ENCODE peak calls at places on chromosomes 3 and 15, in five cellular contexts. One of them, this sample, is unnamed.

GRCh38 chr3:123384256-123384655 is 64.6 kb downstream of the ADCY5 start:
- DNase-seq in mesenchymal stem cell: no peak
- DNase-seq in neuronal stem cell: no peak
- DNase-seq in H1: no peak
- DNase-seq in trophoblast cell: peak; percentile 92
- DNase-seq in this sample: no peak

GRCh38 chr15:66006986-66007385 is 137.7 kb downstream of the RAB11A start:
- DNase-seq in mesenchymal stem cell: peak; percentile 6
- DNase-seq in neuronal stem cell: no peak
- DNase-seq in H1: no peak
- DNase-seq in trophoblast cell: peak; percentile 48
- DNase-seq in this sample: no peak

GRCh38 chr3:126556637-126557414 is 1.9 kb downstream of the C3orf22 start:
- DNase-seq in mesenchymal stem cell: no peak
- DNase-seq in neuronal stem cell: no peak
- DNase-seq in H1: no peak
- DNase-seq in trophoblast cell: no peak
- DNase-seq in this sample: no peak

GRCh38 chr3:55662683-55663082 is 175.6 kb upstream of the WNT5A start:
- DNase-seq in mesenchymal stem cell: no peak
- DNase-seq in neuronal stem cell: no peak
- DNase-seq in H1: no peak
- DNase-seq in trophoblast cell: no peak
- DNase-seq in this sample: peak; percentile 81

GRCh38 chr15:95845862-95846515 is 484.5 kb upstream of the NR2F2 start:
- DNase-seq in mesenchymal stem cell: peak; percentile 97
- DNase-seq in neuronal stem cell: peak; percentile 93
- DNase-seq in H1: no peak
- DNase-seq in trophoblast cell: no peak
- DNase-seq in this sample: peak; percentile 81

GRCh38 chr15:42215854-42216829 is 8.0 kb upstream of the VPS39 start:
- DNase-seq in mesenchymal stem cell: no peak
- DNase-seq in neuronal stem cell: no peak
- DNase-seq in H1: no peak
- DNase-seq in trophoblast cell: no peak
- DNase-seq in this sample: no peak

GRCh38 chr15:77416954-77417353 is 3.0 kb downstream of the PEAK1 start:
- DNase-seq in mesenchymal stem cell: no peak
- DNase-seq in neuronal stem cell: no peak
- DNase-seq in H1: no peak
- DNase-seq in trophoblast cell: no peak
- DNase-seq in this sample: no peak

GRCh38 chr15:92650256-92650655 is 5.3 kb downstream of the FAM174B start:
- DNase-seq in mesenchymal stem cell: no peak
- DNase-seq in neuronal stem cell: no peak
- DNase-seq in H1: no peak
- DNase-seq in trophoblast cell: no peak
- DNase-seq in this sample: no peak

GRCh38 chr3:170726976-170727661 is 141.2 kb upstream of the SLC7A14 start:
- DNase-seq in mesenchymal stem cell: peak; percentile 92
- DNase-seq in neuronal stem cell: no peak
- DNase-seq in H1: no peak
- DNase-seq in trophoblast cell: peak; percentile 65
- DNase-seq in this sample: peak; percentile 94

GRCh38 chr3:60953406-60953805 is 297.8 kb downstream of the FHIT start:
- DNase-seq in mesenchymal stem cell: no peak
- DNase-seq in neuronal stem cell: no peak
- DNase-seq in H1: no peak
- DNase-seq in trophoblast cell: no peak
- DNase-seq in this sample: no peak

GRCh38 chr3:42653560-42654330 is at the start of gene ZBTB47:
- DNase-seq in mesenchymal stem cell: peak; percentile 52
- DNase-seq in neuronal stem cell: no peak
- DNase-seq in H1: no peak
- DNase-seq in trophoblast cell: peak; percentile 33
- DNase-seq in this sample: no peak

GRCh38 chr3:5428607-5429516 is 241.4 kb downstream of the EDEM1 start:
- DNase-seq in mesenchymal stem cell: peak; percentile 32
- DNase-seq in neuronal stem cell: no peak
- DNase-seq in H1: no peak
- DNase-seq in trophoblast cell: no peak
- DNase-seq in this sample: no peak

DNA sequence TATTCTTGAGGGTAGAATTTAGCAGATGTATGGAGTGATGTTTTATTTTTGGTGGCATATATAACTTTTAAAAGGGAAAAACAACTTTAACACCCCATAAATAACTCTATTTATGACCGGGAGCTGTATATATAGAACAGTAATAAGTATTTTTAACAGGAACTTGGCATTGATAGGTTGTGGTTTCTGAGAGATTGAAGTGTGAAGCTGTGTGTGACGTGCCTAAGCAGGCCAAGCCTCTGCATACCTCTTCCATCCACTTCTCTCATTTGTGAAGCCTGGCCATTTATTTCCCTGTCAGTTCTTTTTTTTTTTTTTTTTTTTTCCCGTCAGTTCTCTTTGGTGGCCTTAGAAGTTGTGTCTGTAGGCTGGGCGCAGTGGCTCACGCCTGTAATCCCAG is 23.0 kb downstream of the RBM5 start:
- DNase-seq in mesenchymal stem cell: no peak
- DNase-seq in neuronal stem cell: no peak
- DNase-seq in H1: no peak
- DNase-seq in trophoblast cell: no peak
- DNase-seq in this sample: no peak
- H3K36me3 ChIP-seq in mesenchymal stem cell: peaks cover 76% of the 10 kb centered on the region
- H3K36me3 ChIP-seq in neuronal stem cell: peaks cover 100% of the 10 kb centered on the region
- H3K36me3 ChIP-seq in H1: peaks cover 99% of the 10 kb centered on the region
- H3K36me3 ChIP-seq in trophoblast cell: peaks cover 86% of the 10 kb centered on the region
- H3K36me3 ChIP-seq in this sample: peaks cover 79% of the 10 kb centered on the region

GRCh38 chr15:32982001-32982400 is 212.5 kb downstream of the FMN1 start:
- DNase-seq in mesenchymal stem cell: no peak
- DNase-seq in neuronal stem cell: no peak
- DNase-seq in H1: no peak
- DNase-seq in trophoblast cell: no peak
- DNase-seq in this sample: no peak

GRCh38 chr15:32983679-32984078 is 210.8 kb downstream of the FMN1 start:
- DNase-seq in mesenchymal stem cell: no peak
- DNase-seq in neuronal stem cell: no peak
- DNase-seq in H1: no peak
- DNase-seq in trophoblast cell: no peak
- DNase-seq in this sample: no peak

GRCh38 chr15:32981536-32981935 is 213.0 kb downstream of the FMN1 start:
- DNase-seq in mesenchymal stem cell: no peak
- DNase-seq in neuronal stem cell: no peak
- DNase-seq in H1: no peak
- DNase-seq in trophoblast cell: no peak
- DNase-seq in this sample: peak; percentile 64

GRCh38 chr15:32974691-32975090 is 219.8 kb downstream of the FMN1 start:
- DNase-seq in mesenchymal stem cell: peak; percentile 19
- DNase-seq in neuronal stem cell: no peak
- DNase-seq in H1: no peak
- DNase-seq in trophoblast cell: peak; percentile 10
- DNase-seq in this sample: peak; percentile 63

GRCh38 chr15:32979710-32980109 is 214.8 kb downstream of the FMN1 start:
- DNase-seq in mesenchymal stem cell: peak; percentile 60
- DNase-seq in neuronal stem cell: no peak
- DNase-seq in H1: no peak
- DNase-seq in trophoblast cell: no peak
- DNase-seq in this sample: peak; percentile 98
- H3K14ac ChIP-seq in mesenchymal stem cell: no peak overlapping the region
- H3K14ac ChIP-seq in neuronal stem cell: no peak overlapping the region
- H3K14ac ChIP-seq in H1: no peak overlapping the region
- H3K14ac ChIP-seq in trophoblast cell: no peak overlapping the region
- H3K14ac ChIP-seq in this sample: no peak overlapping the region

DNA sequence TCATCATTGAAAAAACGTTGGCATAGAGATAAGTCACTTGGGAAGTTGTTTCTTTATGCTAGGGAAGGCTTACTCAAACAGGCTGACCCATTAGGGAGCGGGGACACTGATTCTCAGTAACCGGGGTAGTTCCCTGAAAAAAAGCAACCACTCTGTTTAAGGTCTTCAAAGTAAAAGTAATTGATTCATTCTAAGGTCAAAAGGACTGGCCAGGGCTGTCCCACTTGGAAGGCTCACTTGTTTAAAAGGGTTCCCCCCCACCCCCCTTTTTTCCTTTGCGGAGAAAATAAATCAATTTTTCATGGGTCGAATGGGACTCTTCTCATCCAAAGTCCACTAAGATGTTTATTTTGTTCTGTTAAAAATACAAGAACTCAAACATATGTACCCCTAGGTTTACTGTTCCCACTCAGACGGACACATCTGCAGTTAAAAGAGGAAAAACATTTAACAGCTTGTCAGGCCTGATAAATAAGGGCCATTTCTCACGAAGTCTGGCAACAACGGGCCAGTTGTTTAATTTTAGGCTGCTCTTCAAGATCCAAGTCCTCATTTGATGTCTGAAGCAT is 53.0 kb downstream of the ARHGEF3 start:
- DNase-seq in mesenchymal stem cell: peak; percentile 23
- DNase-seq in neuronal stem cell: no peak
- DNase-seq in H1: no peak
- DNase-seq in trophoblast cell: no peak
- DNase-seq in this sample: no peak
- H3K36me3 ChIP-seq in mesenchymal stem cell: no peaks in the 10 kb centered on the region
- H3K36me3 ChIP-seq in neuronal stem cell: no peaks in the 10 kb centered on the region
- H3K36me3 ChIP-seq in H1: no peaks in the 10 kb centered on the region
- H3K36me3 ChIP-seq in trophoblast cell: peaks cover 8% of the 10 kb centered on the region
- H3K36me3 ChIP-seq in this sample: peaks cover 2% of the 10 kb centered on the region

GRCh38 chr3:128432898-128433629 is 33.6 kb downstream of the DNAJB8 start:
- DNase-seq in mesenchymal stem cell: no peak
- DNase-seq in neuronal stem cell: peak; percentile 56
- DNase-seq in H1: no peak
- DNase-seq in trophoblast cell: peak; percentile 92
- DNase-seq in this sample: no peak
- H3K14ac ChIP-seq in mesenchymal stem cell: no peak overlapping the region
- H3K14ac ChIP-seq in neuronal stem cell: peak overlapping the region; percentile 71
- H3K14ac ChIP-seq in H1: no peak overlapping the region
- H3K14ac ChIP-seq in trophoblast cell: peak overlapping the region; percentile 75
- H3K14ac ChIP-seq in this sample: no peak overlapping the region

GRCh38 chr3:71785594-71786472 is 885 bp upstream of the PROK2 start:
- DNase-seq in mesenchymal stem cell: no peak
- DNase-seq in neuronal stem cell: peak; percentile 15
- DNase-seq in H1: no peak
- DNase-seq in trophoblast cell: no peak
- DNase-seq in this sample: no peak
- H3K36me3 ChIP-seq in mesenchymal stem cell: peaks cover 3% of the 10 kb centered on the region
- H3K36me3 ChIP-seq in neuronal stem cell: no peaks in the 10 kb centered on the region
- H3K36me3 ChIP-seq in H1: no peaks in the 10 kb centered on the region
- H3K36me3 ChIP-seq in trophoblast cell: no peaks in the 10 kb centered on the region
- H3K36me3 ChIP-seq in this sample: no peaks in the 10 kb centered on the region

GRCh38 chr3:45688882-45689786 is at the start of gene SACM1L:
- DNase-seq in mesenchymal stem cell: peak; percentile 99
- DNase-seq in neuronal stem cell: peak; percentile 99
- DNase-seq in H1: peak; percentile 97
- DNase-seq in trophoblast cell: peak; percentile 99
- DNase-seq in this sample: peak; percentile 99
- H3K14ac ChIP-seq in mesenchymal stem cell: peak within 1 kb of the TSS; percentile 93
- H3K14ac ChIP-seq in neuronal stem cell: no peak within 1 kb of the TSS
- H3K14ac ChIP-seq in H1: no peak within 1 kb of the TSS
- H3K14ac ChIP-seq in trophoblast cell: peak within 1 kb of the TSS; percentile 75
- H3K14ac ChIP-seq in this sample: peak within 1 kb of the TSS; percentile 84

GRCh38 chr15:70048578-70048977 is 49.1 kb downstream of the TLE3 start:
- DNase-seq in mesenchymal stem cell: no peak
- DNase-seq in neuronal stem cell: no peak
- DNase-seq in H1: no peak
- DNase-seq in trophoblast cell: no peak
- DNase-seq in this sample: no peak
- H3K36me3 ChIP-seq in mesenchymal stem cell: peaks cover 46% of the 10 kb centered on the region
- H3K36me3 ChIP-seq in neuronal stem cell: peaks cover 68% of the 10 kb centered on the region
- H3K36me3 ChIP-seq in H1: peaks cover 36% of the 10 kb centered on the region
- H3K36me3 ChIP-seq in trophoblast cell: peaks cover 47% of the 10 kb centered on the region
- H3K36me3 ChIP-seq in this sample: peaks cover 41% of the 10 kb centered on the region

DNA sequence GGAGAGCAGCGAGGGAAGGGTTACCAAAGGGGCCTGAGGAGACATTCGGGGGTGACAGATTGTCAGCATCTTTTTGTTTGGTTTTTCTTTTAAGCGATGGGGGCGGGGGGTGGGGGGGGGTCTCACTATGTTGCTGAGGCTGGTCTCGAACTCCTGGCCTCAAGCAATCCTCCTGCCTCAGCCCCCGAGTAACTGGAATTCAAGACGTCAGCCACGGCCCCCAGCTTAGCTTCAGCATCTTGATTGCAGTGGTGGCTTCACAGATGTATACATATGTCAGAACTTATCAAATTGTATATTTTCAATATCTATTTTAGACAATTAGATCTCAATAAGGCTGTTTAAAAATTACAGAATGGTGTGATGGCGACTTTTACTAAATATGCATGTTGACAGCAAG is 30.9 kb downstream of the ZDHHC19 start:
- DNase-seq in mesenchymal stem cell: no peak
- DNase-seq in neuronal stem cell: no peak
- DNase-seq in H1: no peak
- DNase-seq in trophoblast cell: no peak
- DNase-seq in this sample: no peak
- H3K14ac ChIP-seq in mesenchymal stem cell: no peak overlapping the region
- H3K14ac ChIP-seq in neuronal stem cell: no peak overlapping the region
- H3K14ac ChIP-seq in H1: no peak overlapping the region
- H3K14ac ChIP-seq in trophoblast cell: no peak overlapping the region
- H3K14ac ChIP-seq in this sample: no peak overlapping the region

DNA sequence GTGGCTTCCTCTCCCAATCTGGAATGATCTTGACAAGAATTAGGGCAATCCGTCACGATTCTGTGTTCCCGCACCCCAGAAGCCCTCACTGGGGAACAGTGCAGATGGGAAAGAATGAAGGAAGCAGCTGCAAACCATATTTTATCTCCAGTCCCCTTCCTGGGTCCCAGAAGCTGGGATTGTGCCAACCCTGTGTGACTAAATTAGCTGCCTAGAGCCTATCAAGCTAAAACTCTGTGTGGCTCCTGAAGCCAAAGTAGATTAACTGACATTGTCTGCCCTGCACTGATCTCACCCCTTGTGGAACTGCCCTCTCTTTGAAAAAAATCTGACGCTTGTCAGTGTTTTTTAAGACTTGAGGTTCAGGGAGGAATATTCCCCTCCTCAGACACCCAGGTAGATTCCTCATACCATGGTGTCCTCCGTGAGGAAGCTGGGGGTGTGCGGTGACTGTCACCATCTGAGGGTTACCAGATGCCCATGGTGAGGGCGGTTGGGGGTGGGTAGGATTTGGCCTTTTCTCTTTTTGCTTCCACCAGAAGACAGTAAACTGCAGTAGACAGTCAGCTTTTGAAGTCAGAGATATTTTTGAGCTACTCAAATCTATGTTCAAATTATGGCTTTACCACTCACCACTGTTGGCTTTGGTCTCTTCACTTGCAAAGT is 358.3 kb upstream of the TPM1 start:
- DNase-seq in mesenchymal stem cell: no peak
- DNase-seq in neuronal stem cell: no peak
- DNase-seq in H1: no peak
- DNase-seq in trophoblast cell: no peak
- DNase-seq in this sample: no peak
- H3K36me3 ChIP-seq in mesenchymal stem cell: peaks cover 8% of the 10 kb centered on the region
- H3K36me3 ChIP-seq in neuronal stem cell: no peaks in the 10 kb centered on the region
- H3K36me3 ChIP-seq in H1: no peaks in the 10 kb centered on the region
- H3K36me3 ChIP-seq in trophoblast cell: peaks cover 5% of the 10 kb centered on the region
- H3K36me3 ChIP-seq in this sample: peaks cover 3% of the 10 kb centered on the region